ENCODE peak calls at places on chromosomes 16 and 17, in eight cellular contexts. K is sigmoid colon, O is body of pancreas, I is upper lobe of left lung, F is A549, V is uterus, X is HepG2, Y is gastrocnemius medialis. G is an unnamed sample.
A peak's percentile ranks its signal among the peaks of the same experiment; 100 is the strongest.

GRCh38 chr17:17215575-17215974 is 9.4 kb upstream of the PLD6 start:
- DNase-seq in V (no peak), O (no peak), X (no peak), Y (no peak), F (no peak), K (no peak), I (no peak), G (no peak)

GRCh38 chr16:65704866-65705265 is 583.0 kb upstream of the CDH11 start:
- DNase-seq in I (no peak), Y (no peak), K (no peak), V (no peak), O (no peak), F (no peak), X (no peak), G (no peak)

GRCh38 chr17:80964231-80964856 is 27.3 kb upstream of the CHMP6 start:
- DNase-seq in F (no peak), V (no peak), Y (no peak), K (no peak), I (no peak), X (no peak), O (no peak), G (no peak)

GRCh38 chr16:24919536-24919935 is 73.8 kb downstream of the SLC5A11 start:
- DNase-seq in F (no peak), V (no peak), O (no peak), I (no peak), Y (no peak), K (no peak), X (no peak), G (no peak)

GRCh38 chr16:66189951-66190350 is 176.5 kb upstream of the CDH5 start:
- DNase-seq in O (no peak), X (no peak), V (no peak), Y (no peak), F (no peak), K (no peak), I (no peak), G (no peak)

GRCh38 chr16:53712065-53712464 is 8.1 kb downstream of the FTO start:
- DNase-seq in O (no peak), F (no peak), I (no peak), V (no peak), K (no peak), X (no peak), Y (no peak), G (no peak)

GRCh38 chr16:21301168-21301894 is 23.2 kb upstream of the CRYM start:
- DNase-seq in F (peak; percentile 93), I (peak; percentile 82), Y (peak; percentile 49), V (peak; percentile 70), K (peak; percentile 88), X (peak; percentile 88), O (peak; percentile 75), G (peak; percentile 88)

GRCh38 chr16:1330260-1330914 is 3.1 kb upstream of the BAIAP3 start:
- DNase-seq in F (peak; percentile 42), I (no peak), O (no peak), K (no peak), V (no peak), X (peak; percentile 35), Y (no peak), G (no peak)

GRCh38 chr16:51321251-51321650 is 170.2 kb upstream of the SALL1 start:
- DNase-seq in V (no peak), O (no peak), Y (no peak), I (no peak), F (no peak), K (no peak), X (no peak), G (no peak)

GRCh38 chr17:63944736-63945499 is 12.8 kb upstream of the CD79B start:
- DNase-seq in F (no peak), V (no peak), I (no peak), O (no peak), K (no peak), X (no peak), Y (peak; percentile 82), G (no peak)

GRCh38 chr16:84680843-84681629 is 18.8 kb upstream of the USP10 start:
- DNase-seq in I (no peak), O (no peak), X (no peak), F (no peak), V (no peak), K (no peak), Y (no peak), G (no peak)

GRCh38 chr16:7148606-7149005 is 184.0 kb upstream of the RBFOX1 start:
- DNase-seq in I (no peak), F (no peak), X (no peak), Y (no peak), O (no peak), K (no peak), V (no peak), G (no peak)

GRCh38 chr16:81491522-81492188 is 47.0 kb downstream of the CMIP start:
- DNase-seq in I (no peak), X (no peak), V (no peak), K (no peak), O (no peak), Y (no peak), F (no peak), G (no peak)

GRCh38 chr17:67260051-67260987 is 15.3 kb upstream of the HELZ start:
- DNase-seq in I (peak; percentile 49), O (no peak), X (peak; percentile 77), F (peak; percentile 48), Y (peak; percentile 24), V (peak; percentile 41), K (peak; percentile 77), G (no peak)

GRCh38 chr16:85553436-85554113 is 59.5 kb upstream of the GSE1 start:
- DNase-seq in K (no peak), O (peak; percentile 68), I (peak; percentile 80), Y (peak; percentile 59), X (peak; percentile 84), F (peak; percentile 77), V (peak; percentile 64), G (no peak)

GRCh38 chr17:50853015-50853615 is 13.0 kb downstream of the TOB1 start:
- DNase-seq in F (no peak), X (peak; percentile 74), V (no peak), K (no peak), I (no peak), Y (no peak), O (no peak), G (no peak)

GRCh38 chr16:1331712-1332617 is 1.5 kb upstream of the BAIAP3 start:
- DNase-seq in X (peak; percentile 92), O (peak; percentile 79), V (no peak), F (peak; percentile 82), Y (peak; percentile 47), K (peak; percentile 86), I (peak; percentile 76), G (no peak)

GRCh38 chr16:74073471-74073870 is 223.1 kb upstream of the PSMD7 start:
- DNase-seq in X (no peak), Y (no peak), I (no peak), V (no peak), O (no peak), K (no peak), F (no peak), G (peak; percentile 50)

GRCh38 chr17:36482611-36483504 is 3.6 kb upstream of the ZNHIT3 start:
- DNase-seq in Y (peak; percentile 79), I (peak; percentile 86), X (peak; percentile 54), F (peak; percentile 87), V (peak; percentile 85), O (peak; percentile 88), K (peak; percentile 93), G (peak; percentile 71)

GRCh38 chr17:36485027-36485426 is 1.5 kb upstream of the ZNHIT3 start:
- DNase-seq in I (no peak), K (no peak), O (no peak), Y (no peak), V (no peak), X (no peak), F (no peak), G (peak; percentile 45)

GRCh38 chr17:36485805-36486203 is 677 bp upstream of the ZNHIT3 start:
- DNase-seq in Y (no peak), I (no peak), F (no peak), V (no peak), O (no peak), X (no peak), K (no peak), G (no peak)

GRCh38 chr17:36481829-36482228 is 4.7 kb upstream of the ZNHIT3 start:
- DNase-seq in O (no peak), Y (no peak), V (no peak), K (no peak), I (no peak), F (no peak), X (no peak), G (peak; percentile 49)

GRCh38 chr17:36486204-36487194 is at the start of gene ZNHIT3:
- DNase-seq in K (peak; percentile 95), F (peak; percentile 95), I (peak; percentile 95), O (peak; percentile 90), X (peak; percentile 89), V (peak; percentile 89), Y (peak; percentile 88), G (peak; percentile 98)
- TF ChIP-seq POLR2A in K (peak; percentile 34), F (peak; percentile 89), I (peak; percentile 75), O (peak; percentile 72), X (peak; percentile 87), V (peak; percentile 57), Y (peak; percentile 42), G (no peak)

GRCh38 chr17:42028791-42029127 is 8.9 kb downstream of the NKIRAS2 start:
- DNase-seq in X (no peak), V (no peak), F (no peak), Y (no peak), O (no peak), I (no peak), K (no peak), G (no peak)

GRCh38 chr17:42025191-42025579 is 5.3 kb downstream of the NKIRAS2 start:
- DNase-seq in O (no peak), K (no peak), F (no peak), Y (no peak), V (no peak), X (no peak), I (no peak), G (no peak)

GRCh38 chr17:42026821-42027539 is 7.1 kb downstream of the NKIRAS2 start:
- DNase-seq in F (no peak), Y (no peak), I (no peak), V (no peak), O (no peak), X (no peak), K (no peak), G (no peak)

GRCh38 chr17:42027540-42027889 is 7.6 kb downstream of the NKIRAS2 start:
- DNase-seq in X (no peak), K (no peak), F (no peak), Y (no peak), O (no peak), V (no peak), I (no peak), G (no peak)

GRCh38 chr17:42027961-42028790 is 8.3 kb downstream of the NKIRAS2 start:
- DNase-seq in K (no peak), X (peak; percentile 79), Y (no peak), V (no peak), F (peak; percentile 71), O (no peak), I (no peak), G (no peak)
- TF ChIP-seq CTCF in K (no peak), X (peak; percentile 93), Y (no peak), V (no peak), F (peak; percentile 43), O (peak; percentile 16), I (no peak), G (no peak)

GRCh38 chr16:30957456-30958163 is at the start of gene SETD1A:
- DNase-seq in I (peak; percentile 96), V (peak; percentile 94), Y (peak; percentile 95), K (peak; percentile 99), O (peak; percentile 97), X (peak; percentile 93), F (peak; percentile 98), G (peak; percentile 99)
- TF ChIP-seq POLR2A in I (peak; percentile 69), V (peak; percentile 71), Y (peak; percentile 66), K (peak; percentile 9), O (peak; percentile 65), X (no peak), F (peak; percentile 38), G (no peak)

GRCh38 chr17:38864636-38865398 is 5.0 kb upstream of the LASP1 start:
- DNase-seq in I (no peak), X (peak; percentile 66), K (no peak), Y (no peak), V (no peak), O (no peak), F (peak; percentile 78), G (no peak)
- TF ChIP-seq CTCF in I (no peak), X (peak; percentile 71), K (no peak), Y (no peak), V (no peak), O (no peak), F (peak; percentile 34), G (no peak)

G was measured in lower leg skin.